ENCODE peak calls at places on chromosomes 3 and 15, in six cellular contexts. One of them, this sample, is unnamed.

GRCh38 chr3:136741063-136741462 is 11.1 kb downstream of the STAG1 start:
- DNase-seq in H54: no peak
- DNase-seq in heart left ventricle: no peak
- DNase-seq in uterus: no peak
- DNase-seq in tibial nerve: no peak
- DNase-seq in Peyer's patch: no peak
- DNase-seq in this sample: no peak

GRCh38 chr15:62847900-62848489 is 194.6 kb upstream of the TPM1 start:
- DNase-seq in H54: no peak
- DNase-seq in heart left ventricle: peak; percentile 72
- DNase-seq in uterus: peak; percentile 76
- DNase-seq in tibial nerve: peak; percentile 31
- DNase-seq in Peyer's patch: peak; percentile 72
- DNase-seq in this sample: peak; percentile 79

GRCh38 chr3:184188080-184188479 is 2.1 kb downstream of the ABCF3 start:
- DNase-seq in H54: no peak
- DNase-seq in heart left ventricle: no peak
- DNase-seq in uterus: no peak
- DNase-seq in tibial nerve: no peak
- DNase-seq in Peyer's patch: no peak
- DNase-seq in this sample: no peak

GRCh38 chr3:156630081-156630772 is 44.2 kb upstream of the TIPARP start:
- DNase-seq in H54: no peak
- DNase-seq in heart left ventricle: no peak
- DNase-seq in uterus: no peak
- DNase-seq in tibial nerve: no peak
- DNase-seq in Peyer's patch: no peak
- DNase-seq in this sample: no peak

GRCh38 chr15:60751985-60752952 is 273.3 kb upstream of the ICE2 start:
- DNase-seq in H54: no peak
- DNase-seq in heart left ventricle: peak; percentile 56
- DNase-seq in uterus: peak; percentile 48
- DNase-seq in tibial nerve: no peak
- DNase-seq in Peyer's patch: no peak
- DNase-seq in this sample: peak; percentile 87

GRCh38 chr3:113275876-113276580 is 64.7 kb downstream of the BOC start:
- DNase-seq in H54: peak; percentile 63
- DNase-seq in heart left ventricle: no peak
- DNase-seq in uterus: no peak
- DNase-seq in tibial nerve: peak; percentile 36
- DNase-seq in Peyer's patch: no peak
- DNase-seq in this sample: no peak

GRCh38 chr15:39609166-39609918 is 28.5 kb downstream of the THBS1 start:
- DNase-seq in H54: no peak
- DNase-seq in heart left ventricle: no peak
- DNase-seq in uterus: no peak
- DNase-seq in tibial nerve: no peak
- DNase-seq in Peyer's patch: no peak
- DNase-seq in this sample: no peak

GRCh38 chr3:175670572-175670971 is 811.4 kb downstream of the NAALADL2 start:
- DNase-seq in H54: no peak
- DNase-seq in heart left ventricle: no peak
- DNase-seq in uterus: no peak
- DNase-seq in tibial nerve: no peak
- DNase-seq in Peyer's patch: no peak
- DNase-seq in this sample: no peak

GRCh38 chr3:27311400-27311799 is 57.8 kb downstream of the NEK10 start:
- DNase-seq in H54: peak; percentile 56
- DNase-seq in heart left ventricle: no peak
- DNase-seq in uterus: no peak
- DNase-seq in tibial nerve: no peak
- DNase-seq in Peyer's patch: no peak
- DNase-seq in this sample: no peak

GRCh38 chr3:5787863-5788488 is 600.5 kb downstream of the EDEM1 start:
- DNase-seq in H54: no peak
- DNase-seq in heart left ventricle: peak; percentile 19
- DNase-seq in uterus: peak; percentile 17
- DNase-seq in tibial nerve: no peak
- DNase-seq in Peyer's patch: no peak
- DNase-seq in this sample: peak; percentile 26

GRCh38 chr15:64697911-64698369 is 77.4 kb downstream of the RBPMS2 start:
- DNase-seq in H54: no peak
- DNase-seq in heart left ventricle: no peak
- DNase-seq in uterus: no peak
- DNase-seq in tibial nerve: no peak
- DNase-seq in Peyer's patch: no peak
- DNase-seq in this sample: no peak

GRCh38 chr3:196341142-196341541 is 3.0 kb upstream of the TM4SF19 start:
- DNase-seq in H54: peak; percentile 65
- DNase-seq in heart left ventricle: no peak
- DNase-seq in uterus: no peak
- DNase-seq in tibial nerve: no peak
- DNase-seq in Peyer's patch: no peak
- DNase-seq in this sample: no peak

GRCh38 chr3:46850468-46850780 is 12.8 kb downstream of the MYL3 start:
- DNase-seq in H54: no peak
- DNase-seq in heart left ventricle: peak; percentile 9
- DNase-seq in uterus: no peak
- DNase-seq in tibial nerve: no peak
- DNase-seq in Peyer's patch: no peak
- DNase-seq in this sample: no peak

GRCh38 chr3:170746175-170746942 is 123.6 kb downstream of the RPL22L1 start:
- DNase-seq in H54: no peak
- DNase-seq in heart left ventricle: no peak
- DNase-seq in uterus: no peak
- DNase-seq in tibial nerve: no peak
- DNase-seq in Peyer's patch: no peak
- DNase-seq in this sample: no peak

GRCh38 chr3:63349583-63350177 is 71.6 kb downstream of the SYNPR start:
- DNase-seq in H54: no peak
- DNase-seq in heart left ventricle: peak; percentile 25
- DNase-seq in uterus: peak; percentile 19
- DNase-seq in tibial nerve: no peak
- DNase-seq in Peyer's patch: no peak
- DNase-seq in this sample: peak; percentile 41

GRCh38 chr3:189824629-189825312 is 193.6 kb downstream of the TP63 start:
- DNase-seq in H54: peak; percentile 72
- DNase-seq in heart left ventricle: no peak
- DNase-seq in uterus: no peak
- DNase-seq in tibial nerve: no peak
- DNase-seq in Peyer's patch: no peak
- DNase-seq in this sample: no peak

GRCh38 chr3:33439421-33440327 is 531 bp downstream of the UBP1 start:
- DNase-seq in H54: no peak
- DNase-seq in heart left ventricle: peak; percentile 45
- DNase-seq in uterus: peak; percentile 54
- DNase-seq in tibial nerve: peak; percentile 23
- DNase-seq in Peyer's patch: peak; percentile 80
- DNase-seq in this sample: peak; percentile 60
- TF ChIP-seq POLR2A in H54: no peak
- TF ChIP-seq POLR2A in heart left ventricle: no peak
- TF ChIP-seq POLR2A in uterus: peak; percentile 62
- TF ChIP-seq POLR2A in tibial nerve: no peak
- TF ChIP-seq POLR2A in Peyer's patch: peak; percentile 75
- TF ChIP-seq POLR2A in this sample: peak; percentile 80

GRCh38 chr15:101455291-101455916 is 34.1 kb downstream of the PCSK6 start:
- DNase-seq in H54: no peak
- DNase-seq in heart left ventricle: no peak
- DNase-seq in uterus: no peak
- DNase-seq in tibial nerve: no peak
- DNase-seq in Peyer's patch: no peak
- DNase-seq in this sample: peak; percentile 62
- TF ChIP-seq POLR2A in H54: no peak
- TF ChIP-seq POLR2A in heart left ventricle: no peak
- TF ChIP-seq POLR2A in uterus: no peak
- TF ChIP-seq POLR2A in tibial nerve: no peak
- TF ChIP-seq POLR2A in Peyer's patch: no peak
- TF ChIP-seq POLR2A in this sample: no peak

GRCh38 chr3:110905096-110905495 is 166.5 kb upstream of the NECTIN3 start:
- DNase-seq in H54: no peak
- DNase-seq in heart left ventricle: no peak
- DNase-seq in uterus: no peak
- DNase-seq in tibial nerve: no peak
- DNase-seq in Peyer's patch: no peak
- DNase-seq in this sample: no peak
- TF ChIP-seq POLR2A in H54: no peak
- TF ChIP-seq POLR2A in heart left ventricle: no peak
- TF ChIP-seq POLR2A in uterus: no peak
- TF ChIP-seq POLR2A in tibial nerve: no peak
- TF ChIP-seq POLR2A in Peyer's patch: no peak
- TF ChIP-seq POLR2A in this sample: no peak

GRCh38 chr3:72475258-72476138 is 372.7 kb downstream of the SHQ1 start:
- DNase-seq in H54: no peak
- DNase-seq in heart left ventricle: no peak
- DNase-seq in uterus: no peak
- DNase-seq in tibial nerve: no peak
- DNase-seq in Peyer's patch: no peak
- DNase-seq in this sample: no peak

GRCh38 chr3:72476139-72476483 is 372.1 kb downstream of the SHQ1 start:
- DNase-seq in H54: no peak
- DNase-seq in heart left ventricle: no peak
- DNase-seq in uterus: no peak
- DNase-seq in tibial nerve: no peak
- DNase-seq in Peyer's patch: no peak
- DNase-seq in this sample: no peak

GRCh38 chr3:72470899-72471298 is 377.3 kb downstream of the SHQ1 start:
- DNase-seq in H54: no peak
- DNase-seq in heart left ventricle: no peak
- DNase-seq in uterus: no peak
- DNase-seq in tibial nerve: no peak
- DNase-seq in Peyer's patch: no peak
- DNase-seq in this sample: no peak

GRCh38 chr3:72473156-72473555 is 375.1 kb downstream of the SHQ1 start:
- DNase-seq in H54: no peak
- DNase-seq in heart left ventricle: no peak
- DNase-seq in uterus: no peak
- DNase-seq in tibial nerve: no peak
- DNase-seq in Peyer's patch: no peak
- DNase-seq in this sample: no peak

DNA sequence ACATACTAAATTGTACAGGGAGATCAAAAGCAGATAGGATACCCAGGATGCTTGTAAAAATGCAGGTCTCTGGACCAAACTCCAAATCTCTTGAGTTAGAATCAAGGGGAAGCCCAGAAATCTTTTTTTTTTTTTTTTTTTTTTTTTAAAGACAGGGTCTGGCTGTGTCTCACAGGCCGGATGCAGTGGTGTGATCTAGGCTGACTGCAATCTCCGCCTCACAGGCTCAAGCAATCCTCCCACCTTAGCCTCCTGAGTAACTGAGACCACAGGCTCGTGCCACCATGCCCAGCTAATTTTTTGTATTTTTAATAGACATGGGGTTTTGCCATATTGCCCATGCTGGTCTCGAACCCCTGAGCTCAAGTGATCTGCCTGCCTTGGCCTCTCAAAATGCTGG is 373.5 kb downstream of the SHQ1 start:
- DNase-seq in H54: no peak
- DNase-seq in heart left ventricle: no peak
- DNase-seq in uterus: no peak
- DNase-seq in tibial nerve: no peak
- DNase-seq in Peyer's patch: no peak
- DNase-seq in this sample: no peak
- TF ChIP-seq POLR2A in H54: no peak
- TF ChIP-seq POLR2A in heart left ventricle: no peak
- TF ChIP-seq POLR2A in uterus: no peak
- TF ChIP-seq POLR2A in tibial nerve: no peak
- TF ChIP-seq POLR2A in Peyer's patch: no peak
- TF ChIP-seq POLR2A in this sample: no peak

DNA sequence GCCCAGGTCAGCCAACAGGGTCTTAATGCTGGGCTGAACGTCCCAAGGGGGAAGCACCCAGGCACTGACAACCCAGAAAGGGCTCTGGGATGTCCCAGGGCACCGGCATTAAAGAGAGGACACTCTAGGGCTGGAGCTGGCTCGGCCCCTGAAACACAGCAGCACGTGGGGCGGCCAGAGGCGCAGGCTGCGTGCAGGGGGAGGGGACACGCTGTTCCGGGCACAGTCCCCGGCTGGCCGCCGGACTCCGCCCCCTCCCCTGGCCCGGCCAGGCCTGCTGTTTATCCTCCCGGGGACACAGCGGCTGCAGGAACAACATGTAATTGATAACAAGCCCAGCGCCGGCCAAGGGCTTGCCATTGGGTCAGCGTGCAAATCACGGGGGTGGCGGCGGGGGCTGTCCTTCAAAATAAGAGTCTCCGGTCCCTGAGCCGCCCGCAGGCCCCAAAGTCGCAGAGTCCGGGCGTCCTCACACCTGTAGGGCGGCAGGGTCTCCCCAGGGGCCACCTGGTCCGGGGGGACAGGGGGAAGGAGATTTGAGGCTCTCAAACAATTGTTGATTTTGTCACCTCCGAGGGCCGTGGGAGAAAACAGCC is 1.3 kb downstream of the KLF15 start:
- DNase-seq in H54: no peak
- DNase-seq in heart left ventricle: peak; percentile 95
- DNase-seq in uterus: peak; percentile 95
- DNase-seq in tibial nerve: peak; percentile 99
- DNase-seq in Peyer's patch: peak; percentile 82
- DNase-seq in this sample: peak; percentile 96
- TF ChIP-seq POLR2A in H54: no peak
- TF ChIP-seq POLR2A in heart left ventricle: no peak
- TF ChIP-seq POLR2A in uterus: peak; percentile 59
- TF ChIP-seq POLR2A in tibial nerve: peak; percentile 39
- TF ChIP-seq POLR2A in Peyer's patch: no peak
- TF ChIP-seq POLR2A in this sample: peak; percentile 88

GRCh38 chr3:150397220-150397619 is 10.9 kb upstream of the TSC22D2 start:
- DNase-seq in H54: no peak
- DNase-seq in heart left ventricle: no peak
- DNase-seq in uterus: no peak
- DNase-seq in tibial nerve: no peak
- DNase-seq in Peyer's patch: no peak
- DNase-seq in this sample: no peak

GRCh38 chr3:150391200-150391599 is 16.9 kb upstream of the TSC22D2 start:
- DNase-seq in H54: no peak
- DNase-seq in heart left ventricle: no peak
- DNase-seq in uterus: no peak
- DNase-seq in tibial nerve: no peak
- DNase-seq in Peyer's patch: no peak
- DNase-seq in this sample: no peak

GRCh38 chr3:150393745-150394144 is 14.4 kb upstream of the TSC22D2 start:
- DNase-seq in H54: no peak
- DNase-seq in heart left ventricle: no peak
- DNase-seq in uterus: no peak
- DNase-seq in tibial nerve: no peak
- DNase-seq in Peyer's patch: no peak
- DNase-seq in this sample: no peak

GRCh38 chr3:150399060-150399459 is 9.0 kb upstream of the TSC22D2 start:
- DNase-seq in H54: no peak
- DNase-seq in heart left ventricle: no peak
- DNase-seq in uterus: no peak
- DNase-seq in tibial nerve: no peak
- DNase-seq in Peyer's patch: no peak
- DNase-seq in this sample: no peak

DNA sequence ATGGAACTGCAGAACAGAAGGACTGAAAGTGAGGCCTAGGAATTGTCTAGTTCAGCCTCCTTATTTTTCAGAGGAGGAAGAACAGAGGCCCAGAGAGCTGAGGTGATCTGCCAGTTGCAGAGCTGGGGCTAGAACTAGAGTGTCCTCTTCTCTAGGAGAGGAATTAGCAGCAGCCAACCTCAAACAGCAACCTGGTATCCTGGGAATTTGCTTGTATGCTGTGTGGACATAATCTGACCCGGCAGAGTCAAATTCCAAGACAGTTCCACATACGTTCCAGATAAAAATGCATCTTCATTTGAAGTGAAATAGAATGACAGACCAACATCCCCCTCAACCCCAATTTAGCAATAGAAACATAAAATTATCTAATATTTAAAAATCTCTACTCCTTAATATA is 13.5 kb upstream of the TSC22D2 start:
- DNase-seq in H54: no peak
- DNase-seq in heart left ventricle: no peak
- DNase-seq in uterus: no peak
- DNase-seq in tibial nerve: no peak
- DNase-seq in Peyer's patch: no peak
- DNase-seq in this sample: no peak
- TF ChIP-seq POLR2A in H54: no peak
- TF ChIP-seq POLR2A in heart left ventricle: no peak
- TF ChIP-seq POLR2A in uterus: no peak
- TF ChIP-seq POLR2A in tibial nerve: no peak
- TF ChIP-seq POLR2A in Peyer's patch: no peak
- TF ChIP-seq POLR2A in this sample: no peak

This sample was measured in right lobe of liver.